ENCODE peak calls at places on chromosomes 12 and 14, in four cellular contexts. One of them, this sample, is unnamed.

GRCh38 chr14:90396342-90397339 is at the start of gene CALM1:
- DNase-seq in AG09309: peak; percentile 92
- DNase-seq in cardiac fibroblast: peak; percentile 93
- DNase-seq in fibroblast of pulmonary artery: peak; percentile 96
- DNase-seq in this sample: peak; percentile 83

GRCh38 chr12:120252071-120252906 is 13.2 kb downstream of the PXN start:
- DNase-seq in AG09309: no peak
- DNase-seq in cardiac fibroblast: no peak
- DNase-seq in fibroblast of pulmonary artery: no peak
- DNase-seq in this sample: no peak

GRCh38 chr14:59565112-59565511 is 11.5 kb downstream of the CCDC175 start:
- DNase-seq in AG09309: no peak
- DNase-seq in cardiac fibroblast: no peak
- DNase-seq in fibroblast of pulmonary artery: no peak
- DNase-seq in this sample: no peak

GRCh38 chr12:124044021-124044420 is 71.0 kb downstream of the ZNF664 start:
- DNase-seq in AG09309: no peak
- DNase-seq in cardiac fibroblast: no peak
- DNase-seq in fibroblast of pulmonary artery: no peak
- DNase-seq in this sample: no peak

GRCh38 chr12:60494249-60494648 is 898.4 kb downstream of the SLC16A7 start:
- DNase-seq in AG09309: peak; percentile 37
- DNase-seq in cardiac fibroblast: peak; percentile 72
- DNase-seq in fibroblast of pulmonary artery: peak; percentile 55
- DNase-seq in this sample: peak; percentile 26

GRCh38 chr12:124588018-124588634 is 20.7 kb upstream of the NCOR2 start:
- DNase-seq in AG09309: no peak
- DNase-seq in cardiac fibroblast: no peak
- DNase-seq in fibroblast of pulmonary artery: no peak
- DNase-seq in this sample: no peak

GRCh38 chr14:31360919-31361662 is 59.3 kb downstream of the HEATR5A start:
- DNase-seq in AG09309: no peak
- DNase-seq in cardiac fibroblast: peak; percentile 72
- DNase-seq in fibroblast of pulmonary artery: peak; percentile 20
- DNase-seq in this sample: no peak

GRCh38 chr12:105401198-105401597 is 70.7 kb downstream of the C12orf75 start:
- DNase-seq in AG09309: no peak
- DNase-seq in cardiac fibroblast: no peak
- DNase-seq in fibroblast of pulmonary artery: no peak
- DNase-seq in this sample: no peak

GRCh38 chr12:97556201-97556824 is 93.7 kb downstream of the RMST start:
- DNase-seq in AG09309: no peak
- DNase-seq in cardiac fibroblast: peak; percentile 4
- DNase-seq in fibroblast of pulmonary artery: peak; percentile 23
- DNase-seq in this sample: peak; percentile 86

GRCh38 chr12:88361493-88361892 is 218.8 kb downstream of the KITLG start:
- DNase-seq in AG09309: no peak
- DNase-seq in cardiac fibroblast: peak; percentile 69
- DNase-seq in fibroblast of pulmonary artery: peak; percentile 25
- DNase-seq in this sample: no peak

GRCh38 chr14:36716614-36717184 is 55.0 kb downstream of the PAX9 start:
- DNase-seq in AG09309: no peak
- DNase-seq in cardiac fibroblast: no peak
- DNase-seq in fibroblast of pulmonary artery: no peak
- DNase-seq in this sample: no peak

GRCh38 chr14:24032727-24033418 is 18.9 kb upstream of the CARMIL3 start:
- DNase-seq in AG09309: peak; percentile 81
- DNase-seq in cardiac fibroblast: peak; percentile 94
- DNase-seq in fibroblast of pulmonary artery: peak; percentile 92
- DNase-seq in this sample: no peak

GRCh38 chr14:85060116-85060515 is 469.8 kb upstream of the FLRT2 start:
- DNase-seq in AG09309: peak; percentile 27
- DNase-seq in cardiac fibroblast: peak; percentile 51
- DNase-seq in fibroblast of pulmonary artery: peak; percentile 38
- DNase-seq in this sample: no peak

GRCh38 chr12:121916719-121917118 is 1.7 kb upstream of the CFAP251 start:
- DNase-seq in AG09309: no peak
- DNase-seq in cardiac fibroblast: peak; percentile 47
- DNase-seq in fibroblast of pulmonary artery: peak; percentile 68
- DNase-seq in this sample: no peak

GRCh38 chr12:95547522-95548055 is 3.7 kb downstream of the USP44 start:
- DNase-seq in AG09309: peak; percentile 1
- DNase-seq in cardiac fibroblast: peak; percentile 22
- DNase-seq in fibroblast of pulmonary artery: peak; percentile 17
- DNase-seq in this sample: no peak

GRCh38 chr14:65251213-65251612 is 148.9 kb upstream of the MAX start:
- DNase-seq in AG09309: peak; percentile 99
- DNase-seq in cardiac fibroblast: peak; percentile 99
- DNase-seq in fibroblast of pulmonary artery: peak; percentile 97
- DNase-seq in this sample: peak; percentile 84

GRCh38 chr14:102320671-102321455 is 1.3 kb downstream of the ZNF839 start:
- DNase-seq in AG09309: no peak
- DNase-seq in cardiac fibroblast: no peak
- DNase-seq in fibroblast of pulmonary artery: no peak
- DNase-seq in this sample: no peak

DNA sequence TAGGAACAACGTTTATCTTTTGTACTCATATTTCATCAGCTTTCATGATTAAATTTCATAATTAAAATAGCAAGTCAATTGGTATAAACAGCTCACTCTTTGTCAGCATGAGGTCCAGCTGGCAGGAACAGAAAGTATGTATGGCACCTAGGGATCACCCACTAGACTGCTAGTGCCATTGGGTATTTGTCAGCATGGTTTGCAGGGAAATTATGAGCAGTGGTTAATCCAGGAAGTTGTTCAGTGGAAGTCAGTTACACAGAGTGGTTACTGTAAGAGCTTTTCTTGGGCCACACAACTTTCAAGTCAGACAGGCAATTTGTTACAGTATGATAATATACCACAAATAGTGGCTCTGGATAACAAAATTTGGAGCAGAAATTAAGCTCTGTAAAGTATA is 340.3 kb upstream of the RGS6 start:
- DNase-seq in AG09309: peak; percentile 74
- DNase-seq in cardiac fibroblast: peak; percentile 83
- DNase-seq in fibroblast of pulmonary artery: peak; percentile 51
- DNase-seq in this sample: peak; percentile 31
- H3K4me3 ChIP-seq in AG09309: no peak overlapping the region
- H3K4me3 ChIP-seq in cardiac fibroblast: no peak overlapping the region
- H3K4me3 ChIP-seq in fibroblast of pulmonary artery: no peak overlapping the region
- H3K4me3 ChIP-seq in this sample: no peak overlapping the region

DNA sequence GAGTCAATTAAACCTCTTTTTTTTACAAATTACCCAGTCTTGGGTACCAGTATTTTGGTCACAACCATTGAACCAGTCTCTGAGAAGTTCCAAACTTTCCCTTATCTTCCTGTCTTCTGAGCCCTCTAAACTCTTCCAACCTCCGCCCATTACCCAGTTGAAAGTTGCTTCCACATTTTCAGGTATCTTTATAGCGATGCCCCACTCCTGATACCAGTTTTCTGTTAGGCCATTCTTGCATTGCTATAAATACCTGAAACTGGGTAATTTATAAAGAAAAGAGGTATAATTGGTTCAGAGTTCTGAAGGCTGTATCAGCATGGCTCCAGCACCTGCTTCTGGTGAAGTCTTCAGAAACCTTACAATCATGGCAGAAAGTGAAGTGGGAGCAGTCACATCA is 31.7 kb downstream of the TTC5 start:
- DNase-seq in AG09309: no peak
- DNase-seq in cardiac fibroblast: no peak
- DNase-seq in fibroblast of pulmonary artery: no peak
- DNase-seq in this sample: no peak
- TF ChIP-seq CTCF in AG09309: no peak
- TF ChIP-seq CTCF in cardiac fibroblast: no peak
- TF ChIP-seq CTCF in fibroblast of pulmonary artery: no peak
- TF ChIP-seq CTCF in this sample: no peak

DNA sequence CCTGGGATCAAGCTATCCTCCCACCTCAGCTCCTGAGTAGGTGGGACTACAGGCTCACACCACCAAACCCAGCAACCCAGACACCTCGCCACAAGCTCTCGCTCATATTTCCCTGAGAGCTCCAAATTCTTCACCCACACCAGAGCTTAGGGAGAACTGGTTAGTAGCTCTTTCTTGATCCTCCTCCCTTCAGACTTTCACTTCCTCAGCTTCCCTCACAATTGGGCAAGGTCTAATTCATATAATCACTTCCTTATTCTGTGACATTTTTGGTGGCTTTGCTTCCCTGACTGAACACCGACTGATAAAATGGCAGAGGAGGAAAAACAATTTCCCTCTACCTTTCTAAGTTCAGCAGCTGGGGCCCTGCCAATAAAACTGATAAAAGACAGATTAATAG is 88.5 kb downstream of the GXYLT1 start:
- DNase-seq in AG09309: no peak
- DNase-seq in cardiac fibroblast: no peak
- DNase-seq in fibroblast of pulmonary artery: no peak
- DNase-seq in this sample: no peak
- H3K4me3 ChIP-seq in AG09309: no peak overlapping the region
- H3K4me3 ChIP-seq in cardiac fibroblast: no peak overlapping the region
- H3K4me3 ChIP-seq in fibroblast of pulmonary artery: no peak overlapping the region
- H3K4me3 ChIP-seq in this sample: no peak overlapping the region

DNA sequence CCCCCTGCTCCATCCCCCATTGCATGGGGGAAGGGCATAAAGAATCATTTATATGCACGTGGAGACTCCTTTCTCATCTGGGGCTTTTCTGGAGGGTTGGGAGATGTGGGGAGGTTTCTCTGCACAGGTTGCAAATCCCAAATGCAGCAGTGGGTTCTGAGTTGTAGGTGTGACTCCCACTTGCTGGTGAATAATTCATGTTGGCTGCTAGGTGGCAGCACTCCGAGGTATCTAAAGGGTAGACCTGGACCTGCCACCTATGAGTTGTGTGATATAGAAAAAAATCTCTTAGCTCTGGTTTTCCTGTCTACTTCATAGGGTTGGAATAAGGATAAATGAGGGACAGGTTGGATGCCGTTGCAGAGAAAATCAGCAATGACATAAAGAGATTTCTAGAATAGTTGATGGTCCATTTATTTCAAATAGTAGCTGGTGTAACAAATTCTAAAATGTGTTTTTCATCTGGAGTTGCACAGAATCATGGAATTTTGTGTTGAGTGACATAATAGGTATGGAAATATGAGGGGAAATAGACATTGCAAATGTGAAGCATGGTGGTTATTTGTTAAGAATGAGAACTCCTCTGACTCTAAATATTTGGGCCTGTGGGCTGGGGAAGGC is 4.6 kb downstream of the MARCHF9 start:
- DNase-seq in AG09309: no peak
- DNase-seq in cardiac fibroblast: no peak
- DNase-seq in fibroblast of pulmonary artery: peak; percentile 40
- DNase-seq in this sample: no peak
- TF ChIP-seq CTCF in AG09309: peak; percentile 49
- TF ChIP-seq CTCF in cardiac fibroblast: peak; percentile 48
- TF ChIP-seq CTCF in fibroblast of pulmonary artery: peak; percentile 53
- TF ChIP-seq CTCF in this sample: peak; percentile 51

DNA sequence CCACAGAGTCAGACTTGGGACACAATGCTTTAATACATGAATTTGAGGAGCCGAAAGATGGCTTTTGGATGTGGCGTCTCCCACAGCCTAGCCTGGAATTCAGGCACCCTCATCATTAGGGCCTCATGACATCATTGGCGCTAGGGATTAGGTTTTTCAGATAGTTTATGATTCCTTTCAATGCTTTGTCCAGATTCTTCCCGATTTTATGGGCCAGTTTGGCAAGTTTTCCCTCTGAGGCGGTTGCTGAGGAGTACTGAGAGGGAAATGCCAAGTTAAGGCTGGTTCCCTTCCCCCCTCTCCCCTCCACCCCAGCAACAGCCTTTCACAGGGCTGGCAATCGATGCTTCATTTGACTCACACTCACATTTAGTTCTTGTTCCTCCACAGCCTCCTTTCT is 19.7 kb upstream of the PPP1R1A start:
- DNase-seq in AG09309: no peak
- DNase-seq in cardiac fibroblast: no peak
- DNase-seq in fibroblast of pulmonary artery: no peak
- DNase-seq in this sample: no peak
- H3K4me3 ChIP-seq in AG09309: no peak overlapping the region
- H3K4me3 ChIP-seq in cardiac fibroblast: no peak overlapping the region
- H3K4me3 ChIP-seq in fibroblast of pulmonary artery: no peak overlapping the region
- H3K4me3 ChIP-seq in this sample: no peak overlapping the region

DNA sequence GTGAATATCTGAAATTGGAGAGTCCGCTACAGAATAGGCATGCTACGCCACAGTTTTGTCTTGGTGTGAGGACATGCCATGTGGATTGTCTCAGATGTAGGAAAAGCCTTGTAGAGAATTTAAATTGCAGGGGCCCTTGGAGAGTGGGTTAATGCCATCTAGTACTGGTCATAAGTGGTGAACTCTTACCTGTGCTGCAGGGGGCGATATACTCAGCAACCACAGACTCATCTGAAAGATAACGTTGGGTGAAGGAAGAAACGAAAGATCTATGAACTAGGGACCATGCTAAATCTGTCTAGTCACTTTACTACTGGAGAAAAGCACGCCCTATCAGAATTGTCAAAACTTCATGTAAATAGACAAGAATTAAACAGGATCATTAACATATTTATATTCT is 33.7 kb upstream of the A2M start:
- DNase-seq in AG09309: no peak
- DNase-seq in cardiac fibroblast: no peak
- DNase-seq in fibroblast of pulmonary artery: no peak
- DNase-seq in this sample: no peak
- TF ChIP-seq CTCF in AG09309: no peak
- TF ChIP-seq CTCF in cardiac fibroblast: no peak
- TF ChIP-seq CTCF in fibroblast of pulmonary artery: no peak
- TF ChIP-seq CTCF in this sample: no peak

GRCh38 chr14:81220767-81221578 is at the start of gene GTF2A1:
- DNase-seq in AG09309: peak; percentile 87
- DNase-seq in cardiac fibroblast: peak; percentile 96
- DNase-seq in fibroblast of pulmonary artery: peak; percentile 97
- DNase-seq in this sample: peak; percentile 91
- H3K4me3 ChIP-seq in AG09309: peak within 1 kb of the TSS; percentile 90
- H3K4me3 ChIP-seq in cardiac fibroblast: peak within 1 kb of the TSS; percentile 80
- H3K4me3 ChIP-seq in fibroblast of pulmonary artery: peak within 1 kb of the TSS; percentile 96
- H3K4me3 ChIP-seq in this sample: peak within 1 kb of the TSS; percentile 85